ENCODE peak calls at places on chromosomes 6 and 20, in five cellular contexts. F is dorsolateral prefrontal cortex, P is fibroblast of the aortic adventitia, O is GM06990, Z is GM12865. B is an unnamed sample.

GRCh38 chr6:76639941-76640340 is 567.5 kb upstream of the IMPG1 start:
- DNase-seq in F (no peak), P (no peak), O (no peak), Z (no peak), B (no peak)

GRCh38 chr6:80789912-80790635 is 683.6 kb downstream of the BCKDHB start:
- DNase-seq in F (no peak), P (peak; percentile 87), O (no peak), Z (no peak), B (no peak)

GRCh38 chr20:15542655-15543054 is 1030.6 kb downstream of the KIF16B start:
- DNase-seq in F (no peak), P (no peak), O (no peak), Z (no peak), B (no peak)

GRCh38 chr20:47704746-47705496 is 80.4 kb downstream of the SULF2 start:
- DNase-seq in F (peak; percentile 28), P (no peak), O (no peak), Z (no peak), B (no peak)

GRCh38 chr6:32952817-32953739 is at the start of gene HLA-DMA:
- DNase-seq in F (peak; percentile 52), P (peak; percentile 97), O (peak; percentile 87), Z (peak; percentile 97), B (peak; percentile 96)

GRCh38 chr6:138272543-138273305 is 54.4 kb upstream of the PBOV1 start:
- DNase-seq in F (no peak), P (peak; percentile 60), O (no peak), Z (no peak), B (no peak)

GRCh38 chr6:98498359-98498758 is 336.0 kb upstream of the POU3F2 start:
- DNase-seq in F (no peak), P (no peak), O (no peak), Z (no peak), B (no peak)

GRCh38 chr6:26033132-26033941 is 53.9 kb upstream of the HFE start:
- DNase-seq in F (peak; percentile 45), P (peak; percentile 99), O (peak; percentile 94), Z (peak; percentile 97), B (peak; percentile 98)

GRCh38 chr6:136465766-136466303 is 84.4 kb downstream of the MAP7 start:
- DNase-seq in F (no peak), P (no peak), O (no peak), Z (no peak), B (no peak)

GRCh38 chr6:14612016-14612415 is 494.4 kb downstream of the CD83 start:
- DNase-seq in F (no peak), P (peak; percentile 63), O (no peak), Z (no peak), B (no peak)

GRCh38 chr6:56335733-56336132 is 88.4 kb upstream of the COL21A1 start:
- DNase-seq in F (no peak), P (peak; percentile 92), O (no peak), Z (no peak), B (no peak)

GRCh38 chr6:95551678-95552324 is 25.5 kb upstream of the MANEA start:
- DNase-seq in F (no peak), P (no peak), O (no peak), Z (no peak), B (no peak)

GRCh38 chr6:38802497-38802896 is 87.4 kb downstream of the DNAH8 start:
- DNase-seq in F (no peak), P (no peak), O (no peak), Z (no peak), B (no peak)

GRCh38 chr20:52049001-52049731 is 142.4 kb downstream of the ZFP64 start:
- DNase-seq in F (no peak), P (peak; percentile 37), O (no peak), Z (no peak), B (no peak)

GRCh38 chr6:45710304-45710821 is 305.3 kb downstream of the CLIC5 start:
- DNase-seq in F (no peak), P (peak; percentile 51), O (peak; percentile 62), Z (peak; percentile 92), B (peak; percentile 67)

GRCh38 chr6:5403076-5403475 is 141.8 kb downstream of the FARS2 start:
- DNase-seq in F (no peak), P (no peak), O (no peak), Z (no peak), B (no peak)

GRCh38 chr6:40957616-40958492 is 81.2 kb downstream of the UNC5CL start:
- DNase-seq in F (no peak), P (peak; percentile 84), O (no peak), Z (no peak), B (no peak)

GRCh38 chr6:64831680-64832079 is 875.3 kb downstream of the EYS start:
- DNase-seq in F (no peak), P (no peak), O (no peak), Z (no peak), B (no peak)

GRCh38 chr6:126923807-126924206 is 194.7 kb upstream of the RSPO3 start:
- DNase-seq in F (no peak), P (peak; percentile 35), O (no peak), Z (no peak), B (no peak)

GRCh38 chr6:147119310-147119709 is 84.9 kb upstream of the STXBP5 start:
- DNase-seq in F (no peak), P (no peak), O (no peak), Z (no peak), B (no peak)

GRCh38 chr6:137236581-137237355 is 17.6 kb upstream of the IFNGR1 start:
- DNase-seq in F (no peak), P (peak; percentile 62), O (no peak), Z (no peak), B (no peak)

GRCh38 chr6:3796396-3796795 is 44.9 kb upstream of the PXDC1 start:
- DNase-seq in F (peak; percentile 48), P (no peak), O (no peak), Z (no peak), B (no peak)

GRCh38 chr6:143108278-143108677 is 47.6 kb downstream of the AIG1 start:
- DNase-seq in F (no peak), P (no peak), O (no peak), Z (no peak), B (no peak)

GRCh38 chr6:35088281-35089215 is 52.6 kb downstream of the TCP11 start:
- DNase-seq in F (peak; percentile 4), P (no peak), O (no peak), Z (no peak), B (no peak)

GRCh38 chr6:153003294-153003645 is 761 bp upstream of the MTRF1L start:
- DNase-seq in F (no peak), P (peak; percentile 49), O (no peak), Z (no peak), B (no peak)

GRCh38 chr6:92577077-92577719 is 842.2 kb downstream of the EPHA7 start:
- DNase-seq in F (no peak), P (no peak), O (no peak), Z (no peak), B (no peak)

GRCh38 chr20:23926941-23927872 is 47.7 kb upstream of the CST5 start:
- DNase-seq in F (no peak), P (peak; percentile 5), O (no peak), Z (no peak), B (no peak)

GRCh38 chr20:31605902-31606677 is 1.0 kb downstream of the ID1 start:
- DNase-seq in F (no peak), P (peak; percentile 30), O (no peak), Z (no peak), B (no peak)

GRCh38 chr6:43253401-43253800 is 10.1 kb downstream of the TTBK1 start:
- DNase-seq in F (no peak), P (no peak), O (no peak), Z (no peak), B (no peak)

GRCh38 chr6:31083742-31084354 is 28.5 kb downstream of the C6orf15 start:
- DNase-seq in F (no peak), P (peak; percentile 77), O (no peak), Z (peak; percentile 75), B (peak; percentile 27)
- TF ChIP-seq CTCF in F (peak; percentile 32), P (peak; percentile 39), O (peak; percentile 72), Z (peak; percentile 50), B (peak; percentile 77)

GRCh38 chr6:1762203-1762602 is 152.5 kb downstream of the FOXC1 start:
- DNase-seq in F (no peak), P (no peak), O (no peak), Z (no peak), B (no peak)

GRCh38 chr6:1760876-1761275 is 151.2 kb downstream of the FOXC1 start:
- DNase-seq in F (no peak), P (no peak), O (no peak), Z (no peak), B (no peak)

GRCh38 chr6:1759877-1760276 is 150.2 kb downstream of the FOXC1 start:
- DNase-seq in F (no peak), P (no peak), O (no peak), Z (no peak), B (no peak)

GRCh38 chr6:1763411-1763810 is 153.7 kb downstream of the FOXC1 start:
- DNase-seq in F (no peak), P (no peak), O (no peak), Z (no peak), B (no peak)

DNA sequence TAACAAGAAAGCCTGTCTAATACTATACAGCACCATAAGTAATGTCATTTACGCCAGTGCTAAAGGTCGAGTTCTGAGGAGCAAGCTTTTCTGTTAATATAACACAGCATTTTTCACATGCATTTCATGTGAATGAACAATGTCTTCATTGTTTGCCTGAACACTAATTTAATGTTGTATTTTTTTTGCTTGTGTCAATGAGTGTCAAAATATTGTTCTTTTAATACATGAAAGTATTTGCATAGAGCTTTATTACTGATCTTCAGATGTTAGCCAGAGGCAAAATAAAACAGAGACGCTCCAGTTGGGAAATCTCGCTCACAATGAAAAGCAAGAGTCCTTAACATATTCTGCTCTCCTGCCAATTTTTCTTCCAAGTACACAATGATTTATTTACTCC is 151.8 kb downstream of the FOXC1 start:
- DNase-seq in F (no peak), P (no peak), O (no peak), Z (no peak), B (no peak)
- H3K4me3 ChIP-seq in F (no peak overlapping the region), P (no peak overlapping the region), O (no peak overlapping the region), Z (no peak overlapping the region), B (no peak overlapping the region)

GRCh38 chr6:149190228-149190831 is 127.2 kb upstream of the TAB2 start:
- DNase-seq in F (no peak), P (peak; percentile 9), O (no peak), Z (peak; percentile 75), B (no peak)
- TF ChIP-seq CTCF in F (no peak), P (no peak), O (peak; percentile 68), Z (peak; percentile 54), B (peak; percentile 72)

GRCh38 chr6:36141091-36141490 is 10.8 kb downstream of the MAPK13 start:
- DNase-seq in F (no peak), P (no peak), O (no peak), Z (no peak), B (no peak)

GRCh38 chr6:36149436-36149835 is 19.1 kb downstream of the MAPK13 start:
- DNase-seq in F (no peak), P (no peak), O (no peak), Z (no peak), B (no peak)

GRCh38 chr6:36141961-36142360 is 11.6 kb downstream of the MAPK13 start:
- DNase-seq in F (no peak), P (no peak), O (no peak), Z (no peak), B (no peak)

GRCh38 chr6:36147294-36147693 is 17.0 kb downstream of the MAPK13 start:
- DNase-seq in F (no peak), P (no peak), O (no peak), Z (no peak), B (no peak)

GRCh38 chr6:36145495-36145894 is 15.2 kb downstream of the MAPK13 start:
- DNase-seq in F (no peak), P (no peak), O (no peak), Z (no peak), B (no peak)
- H3K4me3 ChIP-seq in F (no peak overlapping the region), P (no peak overlapping the region), O (no peak overlapping the region), Z (no peak overlapping the region), B (no peak overlapping the region)

B was measured in GM12864.